ENCODE peak calls at places on chromosomes 7 and 10, in seven cellular contexts. C is T47D; W is Jurkat, Clone E6-1; V is lower leg skin; K is stimulated activated naive CD8-positive, alpha-beta T cell treated with anti-CD3 and anti-CD28 coated beads, Interleukin-15, Interleukin-2, amounts not matched to agents 100 U/mL and 50 U/mL, for 24 hours; Y is foreskin fibroblast; O is iPS DF 19.7. N is an unnamed sample.

GRCh38 chr7:155792999-155793560 is 19.2 kb downstream of the SHH start:
- DNase-seq in C (no peak), W (no peak), V (no peak), K (no peak), Y (no peak), O (no peak), N (no peak)

GRCh38 chr10:29730969-29731368 is 96.2 kb upstream of the SVIL start:
- DNase-seq in C (no peak), W (no peak), V (no peak), K (no peak), Y (no peak), O (no peak), N (no peak)

GRCh38 chr10:67438605-67439258 is 257.3 kb downstream of the CTNNA3 start:
- DNase-seq in C (no peak), W (no peak), V (no peak), K (no peak), Y (no peak), O (no peak), N (peak)

GRCh38 chr7:13839063-13839462 is 150.4 kb downstream of the ETV1 start:
- DNase-seq in C (no peak), W (no peak), V (no peak), K (no peak), Y (no peak), O (no peak), N (peak)

GRCh38 chr10:72261323-72262018 is 12.3 kb upstream of the DDIT4 start:
- DNase-seq in C (no peak), W (no peak), V (no peak), K (peak), Y (no peak), O (no peak), N (peak)

GRCh38 chr10:62062752-62063512 is 161.4 kb downstream of the ARID5B start:
- DNase-seq in C (no peak), W (no peak), V (no peak), K (no peak), Y (peak), O (no peak), N (no peak)

GRCh38 chr7:40542982-40543741 is 408.4 kb downstream of the SUGCT start:
- DNase-seq in C (no peak), W (no peak), V (no peak), K (no peak), Y (peak), O (no peak), N (no peak)

GRCh38 chr10:76991571-76991970 is 646.0 kb downstream of the KCNMA1 start:
- DNase-seq in C (no peak), W (no peak), V (no peak), K (no peak), Y (no peak), O (no peak), N (no peak)